ENCODE peak calls at places on chromosomes 11 and 22, in four cellular contexts. N is trophoblast cell, L is IMR-90, Z is neuronal stem cell. K is an unnamed sample.
A peak's percentile ranks its signal among the peaks of the same experiment; 100 is the strongest.

GRCh38 chr11:125164091-125164421 is 495 bp upstream of the PKNOX2 start:
- DNase-seq in N (no peak), L (no peak), Z (no peak), K (no peak)

GRCh38 chr11:95699631-95700470 is 89.7 kb downstream of the FAM76B start:
- DNase-seq in N (no peak), L (peak; percentile 49), Z (no peak), K (no peak)

GRCh38 chr22:48737461-48738203 is 1090.0 kb downstream of the BRD1 start:
- DNase-seq in N (no peak), L (no peak), Z (no peak), K (no peak)

GRCh38 chr22:42185915-42186439 is 55.4 kb upstream of the CYP2D6 start:
- DNase-seq in N (no peak), L (no peak), Z (no peak), K (no peak)

GRCh38 chr11:105151936-105152554 is 12.5 kb upstream of the CARD18 start:
- DNase-seq in N (no peak), L (peak; percentile 79), Z (no peak), K (no peak)

GRCh38 chr11:44680982-44681597 is 45.7 kb upstream of the TSPAN18 start:
- DNase-seq in N (no peak), L (no peak), Z (no peak), K (no peak)

GRCh38 chr11:134668796-134669195 is 256.8 kb upstream of the B3GAT1 start:
- DNase-seq in N (no peak), L (no peak), Z (no peak), K (no peak)

GRCh38 chr11:77590194-77590591 is 440 bp downstream of the AQP11 start:
- DNase-seq in N (peak; percentile 58), L (peak; percentile 46), Z (peak; percentile 17), K (no peak)

GRCh38 chr11:1180947-1181391 is 23.2 kb downstream of the MUC5AC start:
- DNase-seq in N (no peak), L (no peak), Z (no peak), K (no peak)

GRCh38 chr22:26259510-26259909 is 90.2 kb downstream of the SEZ6L start:
- DNase-seq in N (peak; percentile 30), L (peak; percentile 8), Z (peak; percentile 59), K (peak; percentile 44)

GRCh38 chr11:69918938-69919650 is 99.9 kb upstream of the FGF3 start:
- DNase-seq in N (peak; percentile 44), L (peak; percentile 57), Z (peak; percentile 68), K (peak; percentile 38)

GRCh38 chr11:128451651-128452470 is 135.5 kb downstream of the ETS1 start:
- DNase-seq in N (no peak), L (peak; percentile 57), Z (no peak), K (no peak)

GRCh38 chr11:35605691-35606090 is 12.6 kb upstream of the FJX1 start:
- DNase-seq in N (no peak), L (peak; percentile 59), Z (no peak), K (no peak)

GRCh38 chr22:43148581-43148980 is 2.8 kb upstream of the TSPO start:
- DNase-seq in N (no peak), L (no peak), Z (no peak), K (no peak)

GRCh38 chr11:62682518-62682917 is 3.6 kb upstream of the UBXN1 start:
- DNase-seq in N (no peak), L (no peak), Z (no peak), K (no peak)

GRCh38 chr22:50548046-50548912 is 2.6 kb downstream of the KLHDC7B start:
- DNase-seq in N (no peak), L (no peak), Z (no peak), K (no peak)

GRCh38 chr11:33043221-33043833 is 4.0 kb downstream of the TCP11L1 start:
- DNase-seq in N (peak; percentile 26), L (no peak), Z (no peak), K (no peak)

GRCh38 chr11:60951909-60952741 is at the start of gene SLC15A3:
- DNase-seq in N (peak; percentile 74), L (peak; percentile 27), Z (no peak), K (peak; percentile 72)

GRCh38 chr22:19014886-19015285 is 78.8 kb upstream of the PRODH start:
- DNase-seq in N (no peak), L (no peak), Z (no peak), K (no peak)

GRCh38 chr22:34587357-34588356 is 478.3 kb upstream of the ISX start:
- DNase-seq in N (no peak), L (no peak), Z (no peak), K (no peak)

GRCh38 chr11:5624489-5625278 is at the start of gene TRIM34:
- DNase-seq in N (peak; percentile 22), L (peak; percentile 62), Z (peak; percentile 11), K (peak; percentile 53)

GRCh38 chr11:116513894-116514293 is 258.9 kb downstream of the BUD13 start:
- DNase-seq in N (no peak), L (peak; percentile 28), Z (peak; percentile 42), K (peak; percentile 89)

GRCh38 chr11:23023319-23023718 is 163.0 kb upstream of the CCDC179 start:
- DNase-seq in N (no peak), L (peak; percentile 2), Z (no peak), K (no peak)

GRCh38 chr11:23021287-23021863 is 161.1 kb upstream of the CCDC179 start:
- DNase-seq in N (no peak), L (peak; percentile 51), Z (peak; percentile 39), K (peak; percentile 2)

GRCh38 chr11:23022854-23023253 is 162.6 kb upstream of the CCDC179 start:
- DNase-seq in N (no peak), L (no peak), Z (no peak), K (no peak)
- H2BK120ac ChIP-seq in N (no peak overlapping the region), L (peak overlapping the region; percentile 76), Z (no peak overlapping the region), K (no peak overlapping the region)

GRCh38 chr11:68751331-68751856 is at the start of gene TESMIN:
- DNase-seq in N (peak; percentile 73), L (peak; percentile 46), Z (peak; percentile 84), K (peak; percentile 99)
- H2BK120ac ChIP-seq in N (peak within 1 kb of the TSS; percentile 8), L (no peak within 1 kb of the TSS), Z (peak within 1 kb of the TSS; percentile 5), K (peak within 1 kb of the TSS; percentile 77)

DNA sequence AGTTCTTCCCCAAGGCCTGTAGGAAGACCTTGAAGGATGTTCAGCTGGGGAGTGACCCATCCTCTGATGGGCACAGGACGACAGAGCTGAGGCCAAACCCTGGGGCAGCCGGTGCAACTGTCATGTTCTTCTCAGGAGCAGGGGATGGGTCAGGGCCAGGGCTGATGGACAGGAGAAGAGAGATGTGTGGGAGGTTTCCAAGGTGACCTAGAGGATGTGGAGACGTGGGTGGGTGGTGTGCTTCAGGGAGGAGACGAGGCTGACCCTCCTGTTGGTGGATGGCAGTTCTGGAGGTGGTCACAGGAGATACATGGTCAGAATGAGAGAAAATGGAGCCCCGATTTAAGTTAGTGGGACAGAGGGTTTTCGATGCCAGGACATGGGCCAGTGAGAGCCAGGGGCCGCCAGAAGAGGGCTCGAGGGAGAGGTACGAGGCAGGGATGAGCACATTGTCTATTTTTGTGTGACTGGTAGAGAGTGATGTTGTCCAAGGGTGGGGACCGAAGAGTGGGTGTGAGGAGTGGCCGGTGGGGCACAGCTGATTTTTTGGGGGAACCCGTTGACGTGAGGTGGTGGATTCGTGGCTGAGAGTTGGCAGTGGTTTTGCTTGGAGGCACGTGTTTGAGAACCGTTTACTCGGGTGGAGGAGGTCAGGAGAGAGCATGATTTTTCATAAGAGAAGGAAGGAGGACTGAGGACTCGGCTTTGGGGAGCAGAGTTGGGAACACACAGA is 14.6 kb downstream of the TBC1D22A start:
- DNase-seq in N (no peak), L (no peak), Z (no peak), K (no peak)
- H2BK120ac ChIP-seq in N (no peak overlapping the region), L (no peak overlapping the region), Z (no peak overlapping the region), K (no peak overlapping the region)

GRCh38 chr11:118653684-118654390 is 25.6 kb downstream of the TREH start:
- DNase-seq in N (no peak), L (no peak), Z (no peak), K (no peak)
- H2BK120ac ChIP-seq in N (no peak overlapping the region), L (no peak overlapping the region), Z (no peak overlapping the region), K (no peak overlapping the region)

DNA sequence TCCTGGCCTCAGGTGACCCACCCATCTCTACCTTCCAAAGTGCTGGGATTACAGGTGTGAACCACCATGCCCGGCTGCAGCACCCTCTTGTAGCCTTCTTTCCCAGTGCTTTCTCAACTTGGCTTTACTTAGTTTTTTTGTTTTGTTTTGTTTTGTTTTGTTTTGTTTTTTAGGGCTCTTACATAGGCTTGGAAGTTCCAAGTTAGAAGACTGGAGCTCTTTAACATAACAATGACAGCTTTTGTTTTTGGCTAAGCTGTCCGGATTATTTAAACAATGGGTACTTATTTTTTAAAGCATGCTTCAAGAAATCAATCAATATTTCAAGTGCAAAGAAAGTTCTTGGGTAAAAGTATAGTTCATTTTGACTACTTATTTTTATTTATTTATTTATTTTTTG is 25.9 kb downstream of the KMT2A start:
- DNase-seq in N (no peak), L (no peak), Z (no peak), K (no peak)
- H2BK120ac ChIP-seq in N (no peak overlapping the region), L (no peak overlapping the region), Z (no peak overlapping the region), K (no peak overlapping the region)

GRCh38 chr11:114161486-114162250 is 102.2 kb downstream of the ZBTB16 start:
- DNase-seq in N (no peak), L (no peak), Z (no peak), K (no peak)
- H2BK120ac ChIP-seq in N (peak overlapping the region; percentile 35), L (no peak overlapping the region), Z (no peak overlapping the region), K (no peak overlapping the region)

DNA sequence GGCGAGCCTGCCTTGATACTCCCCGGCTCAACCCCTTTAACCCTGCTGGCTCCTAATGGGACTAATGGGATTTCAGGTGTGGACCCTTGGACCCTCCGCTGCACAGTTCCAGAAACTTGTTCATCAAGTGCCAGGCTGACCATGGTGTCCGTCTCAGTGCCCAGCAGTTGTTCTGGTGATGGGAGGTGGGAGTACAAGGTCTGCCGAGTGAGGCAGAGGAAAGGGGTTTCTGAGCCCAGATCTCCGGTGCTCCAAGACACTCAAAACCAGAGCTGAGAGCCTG is 28.5 kb downstream of the ST3GAL4 start:
- DNase-seq in N (no peak), L (no peak), Z (no peak), K (no peak)
- H2BK120ac ChIP-seq in N (peak overlapping the region; percentile 44), L (no peak overlapping the region), Z (no peak overlapping the region), K (no peak overlapping the region)

GRCh38 chr11:67466367-67466766 is 2.7 kb downstream of the TMEM134 start:
- DNase-seq in N (no peak), L (no peak), Z (no peak), K (no peak)

GRCh38 chr11:67468509-67468834 is 579 bp downstream of the TMEM134 start:
- DNase-seq in N (no peak), L (no peak), Z (no peak), K (no peak)

GRCh38 chr11:67468835-67469811 is at the start of gene TMEM134:
- DNase-seq in N (peak; percentile 88), L (peak; percentile 87), Z (peak; percentile 88), K (peak; percentile 70)

GRCh38 chr11:67466962-67467771 is 1.9 kb downstream of the TMEM134 start:
- DNase-seq in N (no peak), L (no peak), Z (no peak), K (no peak)

GRCh38 chr11:67468056-67468455 is 995 bp downstream of the TMEM134 start:
- DNase-seq in N (no peak), L (no peak), Z (no peak), K (no peak)
- H2BK120ac ChIP-seq in N (no peak overlapping the region), L (no peak overlapping the region), Z (no peak overlapping the region), K (no peak overlapping the region)

GRCh38 chr22:37629928-37630327 is 9.5 kb upstream of the SH3BP1 start:
- DNase-seq in N (no peak), L (no peak), Z (no peak), K (no peak)

GRCh38 chr22:37633082-37633692 is 6.3 kb upstream of the SH3BP1 start:
- DNase-seq in N (no peak), L (no peak), Z (no peak), K (no peak)

GRCh38 chr22:37632174-37633081 is 7.0 kb upstream of the SH3BP1 start:
- DNase-seq in N (no peak), L (no peak), Z (no peak), K (no peak)

GRCh38 chr22:37630839-37631435 is 8.5 kb upstream of the SH3BP1 start:
- DNase-seq in N (no peak), L (no peak), Z (no peak), K (no peak)

GRCh38 chr22:37631448-37632173 is 7.9 kb upstream of the SH3BP1 start:
- DNase-seq in N (no peak), L (no peak), Z (no peak), K (no peak)
- H2BK120ac ChIP-seq in N (no peak overlapping the region), L (no peak overlapping the region), Z (no peak overlapping the region), K (no peak overlapping the region)